ENCODE peak calls at places on chromosomes 16 and 17, in nine cellular contexts. L is stomach, H is tibial nerve, R is A549, B is transverse colon, Q is esophagus muscularis mucosa, X is K562, O is sigmoid colon, J is HepG2. D is an unnamed sample. For H3K4me1, the result is how much of the 10 kb centered on the place peaks cover.

GRCh38 chr16:70708381-70709253 is 22.8 kb upstream of the MTSS2 start:
- DNase-seq in L (no peak), H (no peak), R (no peak), B (no peak), Q (no peak), X (no peak), O (no peak), J (no peak), D (no peak)

GRCh38 chr17:37274432-37274831 is 101.4 kb upstream of the C17orf78 start:
- DNase-seq in L (no peak), H (no peak), R (no peak), B (no peak), Q (no peak), X (no peak), O (no peak), J (no peak), D (no peak)

GRCh38 chr17:45310380-45311324 is 6.2 kb downstream of the MAP3K14 start:
- DNase-seq in L (peak), H (no peak), R (no peak), B (peak), Q (no peak), X (no peak), O (no peak), J (no peak), D (no peak)

GRCh38 chr17:33169580-33170285 is 123.4 kb downstream of the ASIC2 start:
- DNase-seq in L (no peak), H (no peak), R (peak), B (no peak), Q (no peak), X (no peak), O (no peak), J (no peak), D (no peak)

GRCh38 chr16:87183647-87184046 is 133.5 kb downstream of the C16orf95 start:
- DNase-seq in L (no peak), H (no peak), R (no peak), B (no peak), Q (no peak), X (no peak), O (no peak), J (no peak), D (no peak)

GRCh38 chr16:57837305-57838125 is 35.2 kb upstream of the KIFC3 start:
- DNase-seq in L (no peak), H (no peak), R (no peak), B (no peak), Q (no peak), X (no peak), O (no peak), J (no peak), D (no peak)

GRCh38 chr17:8249621-8250020 is 532 bp downstream of the PFAS start:
- DNase-seq in L (no peak), H (no peak), R (no peak), B (no peak), Q (no peak), X (no peak), O (no peak), J (no peak), D (no peak)

GRCh38 chr16:5900046-5900445 is 802.5 kb upstream of the EEF2KMT start:
- DNase-seq in L (no peak), H (no peak), R (no peak), B (no peak), Q (no peak), X (no peak), O (no peak), J (no peak), D (no peak)

GRCh38 chr17:63843387-63844292 is 1.2 kb upstream of the SMARCD2 start:
- DNase-seq in L (peak), H (no peak), R (peak), B (peak), Q (no peak), X (peak), O (peak), J (no peak), D (peak)

GRCh38 chr17:29726721-29727252 is 104.1 kb upstream of the CORO6 start:
- DNase-seq in L (no peak), H (no peak), R (peak), B (no peak), Q (peak), X (peak), O (no peak), J (no peak), D (no peak)

GRCh38 chr17:29958947-29959657 is 17.7 kb downstream of the EFCAB5 start:
- DNase-seq in L (no peak), H (no peak), R (peak), B (no peak), Q (no peak), X (no peak), O (no peak), J (no peak), D (no peak)

GRCh38 chr17:36503456-36504155 is 17.1 kb downstream of the ZNHIT3 start:
- DNase-seq in L (no peak), H (no peak), R (no peak), B (no peak), Q (no peak), X (no peak), O (no peak), J (no peak), D (no peak)

GRCh38 chr16:57873218-57873617 is 70.9 kb upstream of the KIFC3 start:
- DNase-seq in L (no peak), H (no peak), R (no peak), B (no peak), Q (no peak), X (no peak), O (no peak), J (no peak), D (no peak)

GRCh38 chr16:89288577-89288844 is 71.0 kb downstream of the ZNF778 start:
- DNase-seq in L (no peak), H (no peak), R (no peak), B (no peak), Q (no peak), X (no peak), O (no peak), J (no peak), D (no peak)

GRCh38 chr17:79034931-79035485 is 11.0 kb downstream of the C1QTNF1 start:
- DNase-seq in L (no peak), H (no peak), R (no peak), B (no peak), Q (no peak), X (no peak), O (peak), J (no peak), D (peak)

GRCh38 chr17:15966183-15966878 is 21.4 kb downstream of the ADORA2B start:
- DNase-seq in L (peak), H (no peak), R (no peak), B (peak), Q (no peak), X (no peak), O (peak), J (peak), D (no peak)

GRCh38 chr16:28504707-28505404 is 1.8 kb downstream of the IL27 start:
- DNase-seq in L (no peak), H (no peak), R (no peak), B (no peak), Q (no peak), X (no peak), O (no peak), J (no peak), D (no peak)

GRCh38 chr16:57422026-57422944 is 17.7 kb downstream of the CCL17 start:
- DNase-seq in L (peak), H (peak), R (peak), B (peak), Q (no peak), X (peak), O (peak), J (peak), D (peak)

GRCh38 chr16:57592591-57593003 is 35.8 kb upstream of the ADGRG1 start:
- DNase-seq in L (peak), H (no peak), R (no peak), B (peak), Q (no peak), X (no peak), O (no peak), J (no peak), D (no peak)

GRCh38 chr17:46020023-46020735 is 21.1 kb downstream of the STH start:
- DNase-seq in L (no peak), H (no peak), R (no peak), B (peak), Q (no peak), X (no peak), O (peak), J (no peak), D (no peak)

DNA sequence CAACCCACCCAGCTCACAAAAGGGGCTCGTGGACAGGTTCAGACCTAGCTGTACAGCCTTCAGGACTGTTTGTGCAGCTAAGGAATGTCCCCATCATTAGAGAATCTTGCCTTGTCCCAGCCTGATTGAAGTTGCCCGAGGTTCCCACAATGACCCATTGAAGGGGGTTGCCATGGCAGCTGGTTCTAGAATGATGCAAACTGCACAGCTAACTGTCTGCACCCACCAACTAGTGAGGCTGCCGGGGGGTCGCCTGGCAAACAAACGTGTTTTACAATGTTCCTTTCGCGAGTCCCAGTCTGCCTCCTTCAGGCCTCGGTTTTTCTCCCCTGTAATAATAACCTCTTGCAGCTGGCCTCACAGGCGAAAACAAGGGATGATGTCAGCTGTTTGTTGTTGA is 5.4 kb downstream of the C16orf96 start:
- DNase-seq in L (no peak), H (no peak), R (no peak), B (no peak), Q (no peak), X (no peak), O (no peak), J (no peak), D (no peak)
- TF ChIP-seq EP300 in L (no peak), H (no peak), R (no peak), B (no peak), Q (no peak), X (no peak), O (no peak), J (no peak), D (no peak)

GRCh38 chr17:75271233-75271954 is 363 bp upstream of the MIF4GD start:
- DNase-seq in L (peak), H (peak), R (peak), B (peak), Q (no peak), X (peak), O (peak), J (peak), D (peak)

GRCh38 chr17:75270966-75271232 is at the start of gene MIF4GD:
- DNase-seq in L (no peak), H (no peak), R (no peak), B (no peak), Q (no peak), X (no peak), O (no peak), J (no peak), D (no peak)

GRCh38 chr17:75271955-75272847 is 1.2 kb upstream of the MIF4GD start:
- DNase-seq in L (no peak), H (no peak), R (peak), B (no peak), Q (no peak), X (no peak), O (peak), J (no peak), D (no peak)

GRCh38 chr17:75268931-75269330 is 2.1 kb downstream of the MIF4GD start:
- DNase-seq in L (no peak), H (no peak), R (no peak), B (no peak), Q (no peak), X (no peak), O (no peak), J (no peak), D (no peak)

GRCh38 chr17:75270218-75270965 is 639 bp downstream of the MIF4GD start:
- DNase-seq in L (peak), H (no peak), R (peak), B (peak), Q (no peak), X (peak), O (peak), J (peak), D (peak)
- TF ChIP-seq POLR2A in L (no peak), H (no peak), R (peak), B (peak), Q (no peak), X (peak), O (peak), J (peak), D (no peak)

DNA sequence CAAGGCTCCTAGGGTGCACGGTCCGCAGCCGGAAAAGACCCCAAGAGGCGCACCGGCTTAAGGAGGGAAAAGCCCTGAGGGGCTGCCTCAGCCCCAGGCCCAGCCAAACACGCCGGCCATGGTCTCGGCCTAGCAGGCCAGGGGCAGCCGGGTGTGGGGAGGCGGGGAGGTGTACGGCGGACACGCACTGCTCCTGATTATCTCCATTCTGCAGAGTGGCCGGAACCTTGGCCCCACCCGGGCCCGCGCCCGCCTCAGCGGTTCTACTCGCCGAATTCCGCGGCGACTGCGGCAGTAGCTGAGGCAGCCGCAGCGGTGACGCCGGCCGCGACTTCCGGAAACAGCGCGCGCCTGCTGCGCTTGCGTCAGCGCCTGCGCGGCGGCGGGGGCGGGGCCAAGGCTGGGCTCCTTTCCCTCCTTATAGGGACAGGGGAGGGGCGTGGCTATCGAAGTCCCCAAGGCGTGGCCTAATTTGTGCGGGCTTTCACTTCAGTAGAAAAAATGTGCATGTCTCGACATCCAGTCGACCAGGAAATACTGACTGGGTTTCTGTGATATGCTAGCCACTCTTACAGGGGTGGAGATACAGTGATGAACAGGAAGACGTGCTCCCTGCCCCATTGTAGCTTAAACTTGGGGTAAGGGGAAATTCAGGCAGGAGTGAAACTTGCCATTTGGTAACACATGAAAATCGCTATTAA is at the start of gene PARN:
- DNase-seq in L (peak), H (peak), R (peak), B (peak), Q (peak), X (peak), O (peak), J (peak), D (peak)
- H3K4me1 ChIP-seq in L (half or more), H (under half), R (under half), B (under half), Q (half or more), X (under half), O (under half), J (half or more), D (under half)

GRCh38 chr16:25735645-25736044 is 43.9 kb downstream of the HS3ST4 start:
- DNase-seq in L (no peak), H (no peak), R (no peak), B (no peak), Q (no peak), X (peak), O (no peak), J (no peak), D (no peak)
- TF ChIP-seq EP300 in L (no peak), H (no peak), R (no peak), B (no peak), Q (no peak), X (no peak), O (no peak), J (no peak), D (no peak)

GRCh38 chr17:7035591-7036368 is at the start of gene SLC16A13:
- DNase-seq in L (peak), H (peak), R (peak), B (peak), Q (peak), X (peak), O (peak), J (peak), D (peak)
- TF ChIP-seq POLR2A in L (no peak), H (no peak), R (peak), B (peak), Q (peak), X (peak), O (peak), J (peak), D (no peak)

DNA sequence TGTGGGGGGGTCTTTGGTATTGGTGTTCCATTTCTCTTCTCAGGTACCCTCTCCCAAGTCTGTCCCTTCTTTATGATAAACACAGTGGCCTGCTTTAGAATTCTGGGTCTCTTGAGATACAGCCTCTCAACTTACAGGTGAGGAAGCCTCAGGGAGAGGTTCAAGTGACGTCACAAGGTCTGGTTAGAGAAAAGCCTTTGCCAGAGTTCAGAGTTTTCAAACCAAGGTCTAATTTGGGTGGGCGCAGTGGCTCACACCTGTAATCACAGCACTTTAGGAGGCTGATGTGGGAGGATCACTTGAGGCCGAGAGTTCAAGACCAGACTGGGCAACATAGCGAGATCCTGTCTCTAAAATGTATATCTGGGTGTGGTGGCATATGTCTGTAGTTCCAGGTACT is 2.1 kb downstream of the IRF8 start:
- DNase-seq in L (no peak), H (no peak), R (no peak), B (no peak), Q (no peak), X (no peak), O (no peak), J (no peak), D (no peak)
- H3K4me1 ChIP-seq in L (under half), H (under half), R (under half), B (under half), Q (under half), X (under half), O (under half), J (under half), D (under half)

GRCh38 chr16:27164280-27164837 is 39.0 kb upstream of the KDM8 start:
- DNase-seq in L (no peak), H (no peak), R (no peak), B (no peak), Q (no peak), X (no peak), O (no peak), J (no peak), D (no peak)
- TF ChIP-seq EP300 in L (no peak), H (no peak), R (no peak), B (no peak), Q (no peak), X (no peak), O (no peak), J (no peak), D (no peak)

DNA sequence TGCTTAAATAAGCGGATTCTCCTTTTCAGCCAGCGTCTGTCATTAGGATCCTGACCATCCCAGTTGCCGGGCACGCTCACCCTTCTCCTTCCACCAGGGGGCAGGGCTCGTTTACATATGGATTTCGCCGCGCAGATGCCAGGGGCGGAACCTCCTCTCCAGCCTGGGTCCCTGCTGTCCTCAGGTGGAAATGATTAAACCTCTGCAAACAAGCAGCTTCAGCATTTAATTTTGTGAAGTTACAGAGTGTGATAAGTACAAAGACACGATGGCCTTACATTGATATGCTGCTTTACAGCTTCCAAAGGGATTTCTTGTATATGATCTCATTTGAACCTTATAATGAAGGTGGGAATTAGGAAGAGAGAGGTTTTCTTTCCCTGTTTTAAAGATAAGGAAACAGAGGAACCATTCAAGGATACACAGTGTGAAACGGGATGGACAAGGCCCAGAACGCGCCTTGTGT is 3.9 kb upstream of the KRT28 start:
- DNase-seq in L (peak), H (peak), R (peak), B (peak), Q (no peak), X (peak), O (peak), J (peak), D (peak)
- TF ChIP-seq POLR2A in L (no peak), H (no peak), R (no peak), B (no peak), Q (no peak), X (no peak), O (no peak), J (no peak), D (no peak)

GRCh38 chr16:2771496-2772402 is 5.3 kb downstream of the ELOB start:
- DNase-seq in L (no peak), H (no peak), R (no peak), B (no peak), Q (no peak), X (no peak), O (no peak), J (no peak), D (peak)
- H3K4me1 ChIP-seq in L (half or more), H (under half), R (half or more), B (half or more), Q (half or more), X (under half), O (under half), J (under half), D (under half)

DNA sequence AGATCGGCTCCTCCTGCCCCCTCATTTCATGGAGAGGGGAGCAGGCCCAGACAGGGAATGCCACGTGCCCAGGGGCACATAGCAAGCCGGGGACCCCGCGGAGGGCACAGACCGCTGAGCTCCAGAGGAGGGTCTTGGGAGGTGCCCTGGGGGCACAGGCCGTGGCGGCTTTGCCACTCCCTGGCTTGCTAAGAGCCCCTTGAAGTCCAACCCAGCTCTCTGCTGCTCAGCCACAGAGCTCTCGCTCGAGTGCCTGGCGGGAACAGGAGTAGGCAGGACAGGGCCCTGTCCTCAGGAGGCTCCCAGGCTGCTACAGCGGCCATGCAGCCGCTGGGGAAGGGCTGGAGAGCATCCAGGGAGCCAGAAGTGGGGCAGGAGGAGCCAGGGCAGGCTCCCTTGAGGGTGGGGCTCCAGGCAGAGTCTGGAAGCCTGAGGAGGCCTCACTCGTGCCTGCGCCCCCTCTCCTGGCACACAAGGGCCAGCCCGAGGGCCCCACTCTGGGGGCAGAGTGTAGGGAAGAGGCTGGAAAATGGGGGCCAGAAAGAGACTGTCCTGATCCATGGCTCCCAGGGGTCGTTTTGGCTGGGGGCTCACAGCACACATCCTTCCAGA is 4.4 kb upstream of the RAB26 start:
- DNase-seq in L (no peak), H (no peak), R (no peak), B (no peak), Q (no peak), X (no peak), O (no peak), J (no peak), D (no peak)
- TF ChIP-seq EP300 in L (no peak), H (no peak), R (no peak), B (no peak), Q (no peak), X (no peak), O (no peak), J (no peak), D (no peak)